ENCODE peak calls at places on chromosome 4, in four cellular contexts. A is body of pancreas, G is lower leg skin, Z is uterus. T is an unnamed sample.

GRCh38 chr4:26284536-26284935 is 36.3 kb upstream of the RBPJ start:
- DNase-seq in A (no peak), G (no peak), Z (no peak), T (no peak)

GRCh38 chr4:86493460-86493859 is 100.7 kb upstream of the PTPN13 start:
- DNase-seq in A (no peak), G (no peak), Z (no peak), T (no peak)

GRCh38 chr4:150683775-150684350 is 101.9 kb downstream of the MAB21L2 start:
- DNase-seq in A (no peak), G (no peak), Z (no peak), T (no peak)

GRCh38 chr4:20638825-20639224 is 61.4 kb upstream of the PACRGL start:
- DNase-seq in A (no peak), G (no peak), Z (no peak), T (no peak)

GRCh38 chr4:102696763-102697162 is 64.0 kb downstream of the MANBA start:
- DNase-seq in A (no peak), G (no peak), Z (no peak), T (no peak)

GRCh38 chr4:83831588-83831987 is 295.7 kb downstream of the GPAT3 start:
- DNase-seq in A (no peak), G (no peak), Z (no peak), T (no peak)

GRCh38 chr4:106266201-106266600 is 49.8 kb downstream of the TBCK start:
- DNase-seq in A (no peak), G (no peak), Z (no peak), T (no peak)

GRCh38 chr4:131304686-131305085 is 1844.4 kb upstream of the PCDH10 start:
- DNase-seq in A (no peak), G (no peak), Z (no peak), T (no peak)

GRCh38 chr4:48127882-48128394 is 6.1 kb downstream of the TXK start:
- DNase-seq in A (peak), G (peak), Z (peak), T (peak)

GRCh38 chr4:108168672-108169562 is at the start of gene LEF1:
- DNase-seq in A (peak), G (no peak), Z (no peak), T (no peak)

GRCh38 chr4:132557660-132558059 is 591.4 kb upstream of the PCDH10 start:
- DNase-seq in A (no peak), G (no peak), Z (no peak), T (no peak)

GRCh38 chr4:42401171-42401570 is 3.9 kb downstream of the SHISA3 start:
- DNase-seq in A (no peak), G (no peak), Z (no peak), T (no peak)

GRCh38 chr4:122764808-122765189 is 32.3 kb downstream of the BBS12 start:
- DNase-seq in A (no peak), G (no peak), Z (no peak), T (no peak)

GRCh38 chr4:155742310-155743015 is 16.4 kb upstream of the GUCY1B1 start:
- DNase-seq in A (no peak), G (no peak), Z (no peak), T (no peak)

GRCh38 chr4:6095023-6095817 is 77.0 kb upstream of the C4orf50 start:
- DNase-seq in A (no peak), G (peak), Z (no peak), T (peak)

GRCh38 chr4:43352859-43353258 is 460.3 kb downstream of the GRXCR1 start:
- DNase-seq in A (no peak), G (no peak), Z (no peak), T (no peak)

DNA sequence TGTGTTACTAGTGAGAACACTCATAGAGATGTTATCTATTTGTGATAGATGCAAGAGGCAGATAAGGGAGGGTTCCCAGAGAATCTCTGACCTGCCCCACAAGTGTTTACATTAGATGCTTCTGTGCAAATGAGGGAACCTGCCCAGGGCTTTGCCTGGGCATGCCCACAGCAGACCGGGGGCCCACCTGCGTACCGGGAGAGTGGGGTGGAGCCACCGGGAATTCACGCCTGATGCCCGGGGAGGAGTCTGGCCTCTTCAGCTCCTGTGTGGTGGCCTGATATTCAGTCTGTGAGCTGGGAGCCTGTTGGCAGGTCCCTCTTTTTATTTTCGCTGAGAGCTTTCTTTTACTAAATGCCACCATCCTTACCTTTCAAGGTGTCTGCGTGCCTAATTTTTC is 155.7 kb downstream of the SNCA start:
- DNase-seq in A (no peak), G (peak), Z (no peak), T (no peak)
- TF ChIP-seq POLR2A in A (no peak), G (no peak), Z (no peak), T (no peak)

GRCh38 chr4:172688536-172688935 is 480.1 kb upstream of the GALNT7 start:
- DNase-seq in A (no peak), G (no peak), Z (no peak), T (no peak)

GRCh38 chr4:172691552-172691951 is 477.1 kb upstream of the GALNT7 start:
- DNase-seq in A (no peak), G (no peak), Z (no peak), T (no peak)

GRCh38 chr4:172680701-172681100 is 487.9 kb upstream of the GALNT7 start:
- DNase-seq in A (no peak), G (no peak), Z (no peak), T (no peak)

GRCh38 chr4:172683016-172683415 is 485.6 kb upstream of the GALNT7 start:
- DNase-seq in A (no peak), G (no peak), Z (no peak), T (no peak)

GRCh38 chr4:172686021-172686420 is 482.6 kb upstream of the GALNT7 start:
- DNase-seq in A (no peak), G (no peak), Z (no peak), T (no peak)
- TF ChIP-seq POLR2A in A (no peak), G (no peak), Z (no peak), T (no peak)

GRCh38 chr4:3073158-3074077 is 920 bp downstream of the HTT-AS start:
- DNase-seq in A (peak), G (peak), Z (no peak), T (peak)
- TF ChIP-seq POLR2A in A (peak), G (no peak), Z (no peak), T (peak)

GRCh38 chr4:188175288-188175687 is 36.0 kb downstream of the TRIML1 start:
- DNase-seq in A (no peak), G (no peak), Z (no peak), T (peak)

GRCh38 chr4:188178806-188179205 is 39.6 kb downstream of the TRIML1 start:
- DNase-seq in A (no peak), G (no peak), Z (no peak), T (no peak)

DNA sequence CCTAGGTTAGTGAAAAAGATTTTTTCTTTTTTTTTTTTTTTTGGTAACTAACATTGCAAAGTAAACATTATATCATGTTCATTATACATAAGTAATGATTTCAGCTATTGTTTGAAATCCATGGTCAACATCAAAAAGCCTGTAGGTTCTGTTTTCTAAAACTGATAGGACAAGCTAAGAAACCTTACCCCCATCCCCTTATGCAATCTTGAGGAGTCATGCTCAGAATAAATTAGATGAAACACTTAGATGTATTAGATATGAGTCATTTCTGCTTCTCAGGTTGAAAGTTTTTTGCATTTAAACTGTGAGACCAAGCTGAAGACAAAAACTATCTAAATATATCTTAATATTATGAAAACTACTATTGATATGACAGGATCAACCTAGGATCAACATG is 39.0 kb downstream of the TRIML1 start:
- DNase-seq in A (no peak), G (no peak), Z (no peak), T (no peak)
- TF ChIP-seq POLR2A in A (no peak), G (no peak), Z (no peak), T (no peak)

DNA sequence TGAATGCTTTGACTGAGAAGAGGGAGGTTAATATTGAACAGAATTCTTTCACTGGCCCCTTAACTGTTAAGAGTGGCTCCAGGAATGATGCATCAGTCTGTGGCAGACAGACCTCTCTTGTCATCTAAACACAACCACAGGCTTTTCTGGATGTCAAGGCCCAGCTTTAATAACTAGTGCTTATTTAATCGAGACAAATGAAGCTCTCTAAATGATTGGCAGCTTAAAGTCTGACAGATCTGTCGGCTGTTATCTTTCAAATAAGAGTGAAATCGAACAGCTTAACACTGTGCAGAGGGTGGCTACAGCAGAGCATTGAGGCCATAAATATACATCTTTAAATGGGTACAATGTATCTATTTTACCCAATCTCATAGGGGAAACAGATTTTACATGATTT is 500.8 kb upstream of the PABPC4L start:
- DNase-seq in A (no peak), G (no peak), Z (no peak), T (no peak)
- TF ChIP-seq POLR2A in A (no peak), G (no peak), Z (no peak), T (no peak)

DNA sequence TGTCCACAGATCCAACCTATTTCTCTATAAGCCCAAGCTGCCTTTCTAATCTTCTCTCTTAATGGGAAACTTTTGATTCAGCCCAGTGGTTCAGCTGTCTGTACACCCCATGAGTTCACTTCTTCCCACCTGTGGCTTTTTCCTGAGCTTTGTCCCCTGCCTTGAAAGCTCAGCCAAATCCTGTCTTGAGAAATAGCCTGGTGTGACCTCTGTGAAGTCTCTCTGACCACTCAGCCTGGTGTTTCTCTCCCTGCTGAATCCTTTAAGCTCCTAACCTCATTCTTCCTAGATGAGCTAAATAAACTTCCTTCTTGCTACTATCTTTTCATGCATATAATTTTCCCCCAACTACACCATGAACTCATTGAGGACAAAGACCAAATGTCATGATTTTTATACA is 15.2 kb upstream of the HERC5 start:
- DNase-seq in A (no peak), G (no peak), Z (no peak), T (no peak)
- TF ChIP-seq POLR2A in A (no peak), G (no peak), Z (no peak), T (no peak)

DNA sequence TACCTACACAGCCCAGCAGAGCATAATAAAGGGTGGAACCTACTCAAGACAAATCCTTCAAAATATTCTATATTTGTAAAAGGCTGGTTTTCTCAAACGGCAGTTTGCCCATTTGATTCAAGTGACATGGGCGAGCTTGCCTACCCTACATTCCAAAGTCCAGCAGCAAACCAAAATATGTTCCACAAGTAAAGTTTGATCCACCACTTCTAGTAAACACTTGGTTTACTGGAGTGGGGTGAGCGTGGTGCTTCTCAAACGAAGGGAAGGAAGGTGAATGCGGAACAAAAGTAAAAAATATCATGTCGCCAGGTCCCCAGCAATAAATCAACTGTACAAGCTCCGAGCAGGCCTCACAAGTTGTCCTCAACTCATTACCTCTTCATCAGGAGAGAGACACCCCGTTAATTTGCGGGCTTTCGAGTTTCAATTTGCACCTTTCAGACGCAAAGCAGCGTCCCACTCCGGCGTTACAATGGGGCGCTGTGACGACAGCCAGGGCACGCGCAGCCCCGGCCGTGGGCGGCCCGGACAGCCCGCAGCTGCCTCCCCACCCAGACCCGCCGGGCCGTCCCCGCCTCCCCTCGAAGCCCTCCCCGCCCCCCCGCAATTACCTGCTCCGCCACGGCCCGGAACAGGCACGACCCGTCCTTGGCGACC is 1.1 kb downstream of the OTUD4 start:
- DNase-seq in A (peak), G (peak), Z (peak), T (no peak)
- TF ChIP-seq POLR2A in A (peak), G (no peak), Z (no peak), T (peak)

GRCh38 chr4:41361831-41362646 is 105.3 kb downstream of the UCHL1 start:
- DNase-seq in A (no peak), G (no peak), Z (no peak), T (peak)

GRCh38 chr4:41359069-41359769 is 102.5 kb downstream of the UCHL1 start:
- DNase-seq in A (peak), G (no peak), Z (no peak), T (no peak)

GRCh38 chr4:41359836-41360213 is 103.1 kb downstream of the UCHL1 start:
- DNase-seq in A (no peak), G (no peak), Z (no peak), T (no peak)

GRCh38 chr4:41360911-41361830 is 104.4 kb downstream of the UCHL1 start:
- DNase-seq in A (peak), G (peak), Z (peak), T (peak)

GRCh38 chr4:41360214-41360910 is 103.6 kb downstream of the UCHL1 start:
- DNase-seq in A (peak), G (peak), Z (peak), T (peak)
- TF ChIP-seq POLR2A in A (peak), G (no peak), Z (no peak), T (peak)

GRCh38 chr4:54585321-54586000 is 72.3 kb upstream of the KIT start:
- DNase-seq in A (no peak), G (no peak), Z (no peak), T (no peak)
- TF ChIP-seq POLR2A in A (no peak), G (no peak), Z (no peak), T (no peak)

T was measured in H54.